ENCODE peak calls at places on chromosomes 4 and X, in five cellular contexts. N is nucleus accumbens; X is kidney epithelial cell; A is T-cell; K is stimulated activated naive B cell treated with anti-CD40 and anti-IgM and Interleukin-4, amounts not matched to agents 10 μg/mL and 1 μg/mL and 100 μg/mL, for 72 hours. J is an unnamed sample.
A peak's percentile ranks its signal among the peaks of the same experiment; 100 is the strongest.

GRCh38 chr4:122219356-122219755 is 67.2 kb downstream of the BLTP1 start:
- DNase-seq in K (no peak), A (no peak), N (no peak), X (no peak), J (no peak)

GRCh38 chr4:84809946-84810345 is 156.5 kb downstream of the WDFY3 start:
- DNase-seq in X (no peak), N (no peak), A (no peak), K (no peak), J (no peak)

GRCh38 chrX:139204903-139205667 is 325.5 kb upstream of the F9 start:
- DNase-seq in N (no peak), A (no peak), X (no peak), K (no peak), J (no peak)

GRCh38 chr4:158255727-158256324 is 45.5 kb downstream of the TMEM144 start:
- DNase-seq in N (no peak), X (no peak), K (no peak), A (no peak), J (no peak)

GRCh38 chr4:3137908-3138307 is 63.4 kb downstream of the HTT start:
- DNase-seq in X (no peak), N (no peak), K (no peak), A (no peak), J (no peak)

GRCh38 chr4:1516261-1516660 is 110.0 kb upstream of the NKX1-1 start:
- DNase-seq in A (no peak), N (no peak), X (no peak), K (no peak), J (no peak)

GRCh38 chrX:40755291-40756249 is 20.2 kb upstream of the MED14 start:
- DNase-seq in X (no peak), K (no peak), N (peak; percentile 7), A (no peak), J (no peak)

GRCh38 chr4:931194-931959 is 739 bp downstream of the GAK start:
- DNase-seq in A (peak; percentile 24), X (no peak), K (no peak), N (no peak), J (no peak)

GRCh38 chr4:26238782-26239647 is 81.8 kb upstream of the RBPJ start:
- DNase-seq in A (no peak), X (no peak), K (no peak), N (peak; percentile 36), J (no peak)

GRCh38 chr4:139808381-139809206 is 143.0 kb downstream of the MGST2 start:
- DNase-seq in N (no peak), K (no peak), A (no peak), X (no peak), J (no peak)

GRCh38 chrX:14903891-14904290 is 30.7 kb downstream of the MOSPD2 start:
- DNase-seq in A (no peak), K (no peak), X (no peak), N (no peak), J (no peak)

GRCh38 chr4:64582492-64582891 is 173.2 kb upstream of the TECRL start:
- DNase-seq in N (no peak), X (no peak), A (no peak), K (no peak), J (no peak)

GRCh38 chr4:15158410-15159091 is 156.3 kb downstream of the CPEB2 start:
- DNase-seq in K (no peak), X (no peak), N (no peak), A (no peak), J (no peak)

GRCh38 chr4:184734758-184735157 is 862 bp upstream of the CENPU start:
- DNase-seq in A (no peak), X (no peak), N (no peak), K (no peak), J (no peak)